ENCODE peak calls at places on chromosomes 12 and 14, in six cellular contexts. E is SK-N-SH, S is tibial nerve, Z is GM12878, X is transverse colon, Y is stomach. M is an unnamed sample. For H3K9me3, the result is how much of the 10 kb centered on the place peaks cover.

GRCh38 chr14:90453401-90453951 is 56.6 kb downstream of the CALM1 start:
- DNase-seq in S (no peak), Y (peak), X (no peak), Z (no peak), E (peak), M (no peak)

GRCh38 chr12:132483612-132484011 is 6.3 kb upstream of the FBRSL1 start:
- DNase-seq in Y (no peak), Z (no peak), E (no peak), S (no peak), X (no peak), M (no peak)

GRCh38 chr14:77107228-77107627 is 9.2 kb downstream of the CIPC start:
- DNase-seq in E (no peak), S (no peak), X (no peak), Y (no peak), Z (no peak), M (no peak)

GRCh38 chr12:18141583-18141982 is 51.6 kb upstream of the RERGL start:
- DNase-seq in E (no peak), Y (no peak), S (no peak), Z (no peak), X (no peak), M (no peak)

GRCh38 chr12:19971396-19971802 is 396.9 kb upstream of the PDE3A start:
- DNase-seq in E (no peak), S (no peak), X (no peak), Y (no peak), Z (no peak), M (no peak)

GRCh38 chr12:27822076-27822712 is 42.2 kb upstream of the MANSC4 start:
- DNase-seq in Z (peak), S (no peak), X (no peak), E (no peak), Y (no peak), M (no peak)

GRCh38 chr12:6315704-6316597 is 5.5 kb downstream of the PLEKHG6 start:
- DNase-seq in X (no peak), Z (no peak), E (no peak), Y (no peak), S (no peak), M (no peak)

GRCh38 chr12:47990351-47991105 is 13.7 kb downstream of the COL2A1 start:
- DNase-seq in E (no peak), Y (no peak), Z (peak), X (no peak), S (no peak), M (peak)

GRCh38 chr14:63713765-63714164 is 14.1 kb downstream of the SGPP1 start:
- DNase-seq in E (no peak), X (no peak), Y (no peak), Z (no peak), S (no peak), M (no peak)

GRCh38 chr12:66537866-66538265 is 141.0 kb downstream of the GRIP1 start:
- DNase-seq in E (no peak), Y (no peak), S (no peak), Z (no peak), X (no peak), M (no peak)

GRCh38 chr14:58712357-58712756 is 74.6 kb downstream of the DACT1 start:
- DNase-seq in S (no peak), Z (no peak), X (no peak), E (peak), Y (no peak), M (no peak)
- TF ChIP-seq EP300 in S (no peak), Z (no peak), X (no peak), E (peak), Y (no peak), M (no peak)

GRCh38 chr14:106308839-106309389 is 782.5 kb downstream of the TMEM121 start:
- DNase-seq in S (no peak), X (peak), E (peak), Z (peak), Y (peak), M (no peak)

DNA sequence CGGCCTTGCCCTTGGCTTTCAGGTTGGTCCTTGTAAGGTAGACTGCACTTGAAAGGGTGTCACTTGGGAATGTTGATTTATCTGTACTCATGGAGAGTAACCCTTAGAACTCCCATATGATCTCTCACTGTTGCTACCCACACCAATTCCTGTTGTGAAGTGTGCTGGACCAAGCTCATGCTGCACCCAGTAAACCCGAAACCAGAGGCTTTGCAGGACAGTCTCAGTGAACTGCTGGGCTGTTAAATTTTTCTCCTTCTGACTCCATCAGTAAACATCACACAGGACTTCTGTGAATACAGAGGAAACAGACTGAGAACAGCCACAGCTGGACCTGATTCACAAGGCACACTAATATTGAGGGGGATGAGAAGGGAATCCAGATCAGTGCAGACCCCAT is 783.0 kb downstream of the TMEM121 start:
- DNase-seq in S (no peak), Y (no peak), X (no peak), Z (peak), E (no peak), M (no peak)
- H3K9me3 ChIP-seq in S (under half), Y (under half), X (under half), Z (under half), E (under half), M (under half)

GRCh38 chr12:104751024-104751570 is 207.0 kb downstream of the SLC41A2 start:
- DNase-seq in E (no peak), Y (no peak), Z (no peak), S (no peak), X (no peak), M (no peak)

GRCh38 chr12:104749555-104749954 is 208.5 kb downstream of the SLC41A2 start:
- DNase-seq in X (no peak), Y (no peak), Z (no peak), E (no peak), S (no peak), M (no peak)

GRCh38 chr12:104748790-104749189 is 209.3 kb downstream of the SLC41A2 start:
- DNase-seq in X (peak), S (no peak), E (no peak), Y (no peak), Z (no peak), M (peak)

GRCh38 chr12:104751594-104751993 is 206.5 kb downstream of the SLC41A2 start:
- DNase-seq in X (no peak), Z (no peak), S (no peak), Y (no peak), E (no peak), M (no peak)

DNA sequence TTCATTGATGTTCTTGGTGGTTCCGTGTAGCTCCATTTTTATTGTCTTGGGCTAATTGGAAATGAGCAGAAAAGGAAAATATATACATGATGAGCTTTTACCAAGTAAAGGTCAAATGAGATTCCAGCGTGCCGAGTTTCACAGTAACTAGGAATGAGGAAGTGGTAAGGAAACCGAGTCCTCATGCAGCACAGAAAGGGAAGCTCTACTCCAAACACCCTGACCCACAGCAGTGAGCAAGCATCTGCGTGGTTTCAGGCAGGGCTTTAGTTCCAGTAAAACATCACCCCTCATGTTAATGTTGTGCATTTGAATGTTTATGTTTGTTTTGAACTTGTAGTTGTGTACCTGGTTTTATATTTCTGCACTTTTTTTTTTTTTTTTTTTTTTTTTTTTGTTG is 208.0 kb downstream of the SLC41A2 start:
- DNase-seq in E (no peak), Y (no peak), Z (no peak), S (no peak), X (peak), M (no peak)
- TF ChIP-seq EP300 in E (no peak), Y (no peak), Z (no peak), S (peak), X (no peak), M (no peak)

GRCh38 chr14:106029959-106030358 is 503.6 kb downstream of the TMEM121 start:
- DNase-seq in X (no peak), Z (no peak), E (no peak), Y (no peak), S (no peak), M (no peak)
- H3K9me3 ChIP-seq in X (under half), Z (under half), E (under half), Y (under half), S (under half), M (under half)

GRCh38 chr12:60822601-60823000 is 1226.8 kb downstream of the SLC16A7 start:
- DNase-seq in Y (no peak), E (no peak), Z (no peak), S (no peak), X (no peak), M (no peak)
- TF ChIP-seq EP300 in Y (no peak), E (no peak), Z (no peak), S (no peak), X (no peak), M (no peak)